ENCODE peak calls at places on chromosomes 12 and 14, in eight cellular contexts. One of them, this sample, is unnamed.
A peak's percentile ranks its signal among the peaks of the same experiment; 100 is the strongest.

GRCh38 chr14:67618617-67619063 is 1.1 kb upstream of the ARG2 start:
- ATAC-seq in upper lobe of left lung: peak; percentile 85
- ATAC-seq in K562: peak; percentile 68
- ATAC-seq in HCT116: no peak
- ATAC-seq in Panc1: peak; percentile 42
- ATAC-seq in GM23338: peak; percentile 10
- ATAC-seq in HepG2: peak; percentile 24
- ATAC-seq in GM12878: peak; percentile 80
- ATAC-seq in this sample: peak; percentile 17

GRCh38 chr12:71846322-71846940 is 6.9 kb downstream of the TBC1D15 start:
- ATAC-seq in upper lobe of left lung: peak; percentile 55
- ATAC-seq in K562: peak; percentile 59
- ATAC-seq in HCT116: peak; percentile 54
- ATAC-seq in Panc1: no peak
- ATAC-seq in GM23338: no peak
- ATAC-seq in HepG2: peak; percentile 52
- ATAC-seq in GM12878: peak; percentile 60
- ATAC-seq in this sample: no peak

GRCh38 chr14:70796551-70796950 is 12.8 kb downstream of the MAP3K9 start:
- ATAC-seq in upper lobe of left lung: no peak
- ATAC-seq in K562: no peak
- ATAC-seq in HCT116: no peak
- ATAC-seq in Panc1: no peak
- ATAC-seq in GM23338: no peak
- ATAC-seq in HepG2: no peak
- ATAC-seq in GM12878: no peak
- ATAC-seq in this sample: no peak

GRCh38 chr12:42473130-42473529 is 116.4 kb downstream of the PRICKLE1 start:
- ATAC-seq in upper lobe of left lung: no peak
- ATAC-seq in K562: no peak
- ATAC-seq in HCT116: no peak
- ATAC-seq in Panc1: no peak
- ATAC-seq in GM23338: no peak
- ATAC-seq in HepG2: no peak
- ATAC-seq in GM12878: no peak
- ATAC-seq in this sample: peak; percentile 66

GRCh38 chr12:11795192-11795909 is 145.9 kb downstream of the ETV6 start:
- ATAC-seq in upper lobe of left lung: peak; percentile 28
- ATAC-seq in K562: peak; percentile 39
- ATAC-seq in HCT116: peak; percentile 67
- ATAC-seq in Panc1: no peak
- ATAC-seq in GM23338: no peak
- ATAC-seq in HepG2: no peak
- ATAC-seq in GM12878: no peak
- ATAC-seq in this sample: no peak

GRCh38 chr12:47894068-47894467 is 10.7 kb downstream of the VDR start:
- ATAC-seq in upper lobe of left lung: no peak
- ATAC-seq in K562: no peak
- ATAC-seq in HCT116: no peak
- ATAC-seq in Panc1: no peak
- ATAC-seq in GM23338: no peak
- ATAC-seq in HepG2: no peak
- ATAC-seq in GM12878: peak; percentile 79
- ATAC-seq in this sample: no peak

GRCh38 chr12:59151243-59151642 is 230.9 kb upstream of the LRIG3 start:
- ATAC-seq in upper lobe of left lung: no peak
- ATAC-seq in K562: no peak
- ATAC-seq in HCT116: no peak
- ATAC-seq in Panc1: no peak
- ATAC-seq in GM23338: no peak
- ATAC-seq in HepG2: no peak
- ATAC-seq in GM12878: no peak
- ATAC-seq in this sample: no peak

GRCh38 chr14:53306926-53307325 is 153.8 kb upstream of the DDHD1 start:
- ATAC-seq in upper lobe of left lung: peak; percentile 77
- ATAC-seq in K562: no peak
- ATAC-seq in HCT116: no peak
- ATAC-seq in Panc1: no peak
- ATAC-seq in GM23338: no peak
- ATAC-seq in HepG2: peak; percentile 58
- ATAC-seq in GM12878: no peak
- ATAC-seq in this sample: no peak

GRCh38 chr12:104420868-104421267 is 35.9 kb upstream of the CHST11 start:
- ATAC-seq in upper lobe of left lung: no peak
- ATAC-seq in K562: no peak
- ATAC-seq in HCT116: no peak
- ATAC-seq in Panc1: no peak
- ATAC-seq in GM23338: no peak
- ATAC-seq in HepG2: no peak
- ATAC-seq in GM12878: no peak
- ATAC-seq in this sample: no peak

GRCh38 chr14:93971635-93972027 is 4.7 kb downstream of the ASB2 start:
- ATAC-seq in upper lobe of left lung: no peak
- ATAC-seq in K562: no peak
- ATAC-seq in HCT116: no peak
- ATAC-seq in Panc1: no peak
- ATAC-seq in GM23338: no peak
- ATAC-seq in HepG2: no peak
- ATAC-seq in GM12878: no peak
- ATAC-seq in this sample: no peak

GRCh38 chr12:79983969-79984629 is 49.2 kb upstream of the PPP1R12A start:
- ATAC-seq in upper lobe of left lung: peak; percentile 89
- ATAC-seq in K562: peak; percentile 43
- ATAC-seq in HCT116: no peak
- ATAC-seq in Panc1: no peak
- ATAC-seq in GM23338: peak; percentile 39
- ATAC-seq in HepG2: no peak
- ATAC-seq in GM12878: no peak
- ATAC-seq in this sample: no peak

DNA sequence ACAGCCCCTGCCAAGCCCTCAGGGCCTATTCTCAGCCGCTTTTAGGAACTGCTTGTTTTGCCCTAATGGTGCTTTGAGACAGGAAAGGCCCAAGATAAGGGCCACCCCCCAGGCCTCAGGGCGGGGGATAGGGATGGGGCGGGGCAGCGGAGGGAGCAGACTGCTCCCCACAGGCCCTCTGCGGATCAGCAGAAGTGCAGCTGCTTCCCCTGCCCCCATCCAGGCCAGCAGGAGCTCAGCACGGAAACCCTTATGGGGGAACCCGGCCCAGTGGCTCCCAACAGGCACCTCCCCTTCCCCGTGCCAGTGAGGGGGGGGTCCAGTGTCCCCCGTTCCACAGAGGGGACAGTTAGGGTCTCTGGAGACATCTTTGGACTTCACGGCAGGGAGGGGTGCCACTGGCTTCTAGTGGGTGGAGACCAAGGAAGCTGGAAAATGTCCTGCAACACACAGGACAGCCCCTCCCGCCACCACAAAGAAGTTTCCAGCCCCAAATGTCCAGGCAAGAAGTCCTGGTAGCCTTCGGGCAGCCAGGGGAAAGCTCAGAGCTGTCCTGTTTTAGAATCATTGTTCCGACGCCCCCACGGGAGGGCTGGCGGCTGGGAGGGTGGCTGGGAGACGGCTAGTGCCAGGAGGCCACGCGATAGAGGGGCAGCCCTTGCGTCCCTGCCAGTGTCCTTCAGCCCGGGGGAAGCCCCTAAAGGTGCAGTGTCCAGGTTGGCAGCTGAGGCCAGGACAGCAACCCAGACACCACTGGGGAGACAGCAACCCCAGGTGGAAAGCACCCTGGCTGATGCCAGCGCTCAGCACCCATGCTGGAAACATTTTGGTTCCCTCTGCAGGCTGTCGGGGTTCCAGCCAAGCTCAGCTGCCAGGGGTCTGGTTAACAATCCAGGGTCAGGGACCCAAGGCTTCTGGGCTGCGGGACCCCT is 10.4 kb upstream of the GPR132 start:
- ATAC-seq in upper lobe of left lung: peak; percentile 81
- ATAC-seq in K562: peak; percentile 99
- ATAC-seq in HCT116: no peak
- ATAC-seq in Panc1: peak; percentile 29
- ATAC-seq in GM23338: peak; percentile 83
- ATAC-seq in HepG2: no peak
- ATAC-seq in GM12878: peak; percentile 88
- ATAC-seq in this sample: peak; percentile 63
- H3K4me1 ChIP-seq in upper lobe of left lung: peaks cover 21% of the 10 kb centered on the region
- H3K4me1 ChIP-seq in K562: peaks cover 7% of the 10 kb centered on the region
- H3K4me1 ChIP-seq in HCT116: no peaks in the 10 kb centered on the region
- H3K4me1 ChIP-seq in Panc1: no peaks in the 10 kb centered on the region
- H3K4me1 ChIP-seq in GM23338: peaks cover 4% of the 10 kb centered on the region
- H3K4me1 ChIP-seq in HepG2: no peaks in the 10 kb centered on the region
- H3K4me1 ChIP-seq in GM12878: peaks cover 33% of the 10 kb centered on the region
- H3K4me1 ChIP-seq in this sample: peaks cover 25% of the 10 kb centered on the region

GRCh38 chr12:124854637-124855184 is 9.0 kb downstream of the SCARB1 start:
- ATAC-seq in upper lobe of left lung: no peak
- ATAC-seq in K562: no peak
- ATAC-seq in HCT116: peak; percentile 21
- ATAC-seq in Panc1: no peak
- ATAC-seq in GM23338: no peak
- ATAC-seq in HepG2: no peak
- ATAC-seq in GM12878: no peak
- ATAC-seq in this sample: no peak

GRCh38 chr12:124852911-124853441 is 10.7 kb downstream of the SCARB1 start:
- ATAC-seq in upper lobe of left lung: peak; percentile 45
- ATAC-seq in K562: no peak
- ATAC-seq in HCT116: no peak
- ATAC-seq in Panc1: no peak
- ATAC-seq in GM23338: no peak
- ATAC-seq in HepG2: no peak
- ATAC-seq in GM12878: no peak
- ATAC-seq in this sample: no peak

GRCh38 chr12:124853781-124854636 is 9.7 kb downstream of the SCARB1 start:
- ATAC-seq in upper lobe of left lung: no peak
- ATAC-seq in K562: no peak
- ATAC-seq in HCT116: no peak
- ATAC-seq in Panc1: no peak
- ATAC-seq in GM23338: no peak
- ATAC-seq in HepG2: peak; percentile 5
- ATAC-seq in GM12878: no peak
- ATAC-seq in this sample: no peak

GRCh38 chr12:124851344-124851743 is 12.3 kb downstream of the SCARB1 start:
- ATAC-seq in upper lobe of left lung: no peak
- ATAC-seq in K562: no peak
- ATAC-seq in HCT116: no peak
- ATAC-seq in Panc1: no peak
- ATAC-seq in GM23338: no peak
- ATAC-seq in HepG2: peak; percentile 38
- ATAC-seq in GM12878: no peak
- ATAC-seq in this sample: no peak

DNA sequence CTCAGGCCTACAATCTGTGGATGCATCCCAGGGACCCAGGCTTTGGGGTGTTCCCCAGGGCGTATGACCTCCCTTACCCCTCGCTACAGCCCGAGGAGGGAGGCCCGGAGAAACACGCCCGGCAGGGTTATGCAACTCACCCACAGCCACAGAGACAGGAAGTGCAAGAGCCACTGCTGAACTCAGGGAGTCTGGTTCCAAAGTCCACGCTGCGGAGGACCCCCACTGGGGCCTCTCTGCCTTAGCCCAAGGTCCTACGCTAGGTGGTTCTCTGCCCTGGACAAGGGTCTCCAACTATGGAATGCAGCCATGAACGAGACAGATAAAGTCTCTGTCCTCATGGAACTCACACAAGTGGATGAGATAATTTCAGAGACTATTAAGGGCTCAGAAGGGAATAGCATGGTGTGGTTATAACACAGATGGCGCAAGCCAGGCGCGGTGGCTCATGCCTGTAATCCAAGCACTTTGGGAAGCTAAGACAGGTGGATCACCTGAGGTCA is 11.3 kb downstream of the SCARB1 start:
- ATAC-seq in upper lobe of left lung: peak; percentile 87
- ATAC-seq in K562: no peak
- ATAC-seq in HCT116: no peak
- ATAC-seq in Panc1: no peak
- ATAC-seq in GM23338: no peak
- ATAC-seq in HepG2: peak; percentile 54
- ATAC-seq in GM12878: peak; percentile 14
- ATAC-seq in this sample: peak; percentile 53
- TF ChIP-seq POLR2AphosphoS5 in upper lobe of left lung: no peak
- TF ChIP-seq POLR2AphosphoS5 in K562: no peak
- TF ChIP-seq POLR2AphosphoS5 in HCT116: no peak
- TF ChIP-seq POLR2AphosphoS5 in Panc1: no peak
- TF ChIP-seq POLR2AphosphoS5 in GM23338: no peak
- TF ChIP-seq POLR2AphosphoS5 in HepG2: no peak
- TF ChIP-seq POLR2AphosphoS5 in GM12878: no peak
- TF ChIP-seq POLR2AphosphoS5 in this sample: no peak

DNA sequence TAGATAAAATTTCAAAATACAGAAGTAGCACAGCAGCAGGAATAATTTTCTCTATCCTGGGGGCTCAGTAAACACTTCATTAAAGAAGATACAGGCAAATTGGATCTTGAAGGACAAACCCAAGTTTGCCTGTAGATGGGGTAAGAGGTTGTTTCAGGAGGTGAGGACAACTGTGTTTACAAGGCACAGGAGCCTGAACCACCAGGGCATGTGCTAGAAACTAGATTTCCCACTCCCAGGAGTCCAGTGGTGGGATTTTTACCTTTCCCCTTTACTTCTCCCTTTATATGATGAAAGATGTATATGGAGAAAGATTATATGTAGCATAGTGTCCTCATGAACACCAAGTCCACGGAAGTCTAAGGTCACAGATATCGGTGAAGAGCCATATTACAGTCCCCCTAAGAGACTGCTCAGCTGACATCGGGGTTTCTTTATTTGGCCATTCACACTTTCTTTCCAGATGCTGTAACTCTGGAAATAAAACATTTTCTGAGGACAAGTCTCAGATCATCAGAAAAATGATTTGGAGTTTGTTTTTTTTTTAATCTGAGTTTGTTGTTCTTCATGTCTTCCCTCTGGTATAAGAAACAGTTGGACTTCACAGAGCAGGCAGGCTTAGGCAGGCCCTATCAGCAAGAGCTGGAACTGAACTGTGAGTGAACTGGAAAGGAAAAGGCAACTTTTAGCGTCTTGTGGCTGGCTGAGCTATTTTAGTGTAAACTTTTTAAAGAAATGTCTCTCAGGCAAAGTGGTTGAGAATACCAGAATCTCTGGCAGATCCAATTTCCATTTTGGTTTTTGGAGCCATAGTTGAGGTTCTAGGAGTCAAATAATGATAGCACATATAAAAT is 8.0 kb upstream of the EVL start:
- ATAC-seq in upper lobe of left lung: peak; percentile 43
- ATAC-seq in K562: peak; percentile 84
- ATAC-seq in HCT116: peak; percentile 76
- ATAC-seq in Panc1: no peak
- ATAC-seq in GM23338: peak; percentile 77
- ATAC-seq in HepG2: no peak
- ATAC-seq in GM12878: peak; percentile 80
- ATAC-seq in this sample: no peak
- H3K4me1 ChIP-seq in upper lobe of left lung: no peaks in the 10 kb centered on the region
- H3K4me1 ChIP-seq in K562: no peaks in the 10 kb centered on the region
- H3K4me1 ChIP-seq in HCT116: no peaks in the 10 kb centered on the region
- H3K4me1 ChIP-seq in Panc1: no peaks in the 10 kb centered on the region
- H3K4me1 ChIP-seq in GM23338: no peaks in the 10 kb centered on the region
- H3K4me1 ChIP-seq in HepG2: no peaks in the 10 kb centered on the region
- H3K4me1 ChIP-seq in GM12878: peaks cover 37% of the 10 kb centered on the region
- H3K4me1 ChIP-seq in this sample: no peaks in the 10 kb centered on the region

DNA sequence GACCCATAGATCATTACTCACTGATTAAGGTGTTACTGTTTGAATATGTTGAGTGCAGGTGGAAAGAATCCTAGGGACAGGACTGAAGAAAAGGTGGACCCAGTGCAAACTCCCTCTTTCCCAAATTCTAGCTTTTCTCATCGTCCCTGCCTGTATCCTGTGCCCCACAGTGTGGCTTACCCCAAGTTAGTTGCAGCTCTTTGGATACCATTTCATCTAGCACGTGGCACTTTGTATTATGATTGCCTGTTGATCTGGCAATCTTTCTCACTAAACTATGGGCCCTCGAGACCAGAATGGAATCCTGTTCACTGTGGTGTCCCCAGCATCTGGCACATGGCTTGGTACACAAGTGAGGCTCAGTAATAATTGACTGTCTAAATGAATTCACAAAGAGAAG is 66.5 kb downstream of the ELK3 start:
- ATAC-seq in upper lobe of left lung: no peak
- ATAC-seq in K562: no peak
- ATAC-seq in HCT116: no peak
- ATAC-seq in Panc1: no peak
- ATAC-seq in GM23338: no peak
- ATAC-seq in HepG2: no peak
- ATAC-seq in GM12878: no peak
- ATAC-seq in this sample: no peak
- TF ChIP-seq POLR2AphosphoS5 in upper lobe of left lung: no peak
- TF ChIP-seq POLR2AphosphoS5 in K562: peak; percentile 19
- TF ChIP-seq POLR2AphosphoS5 in HCT116: no peak
- TF ChIP-seq POLR2AphosphoS5 in Panc1: no peak
- TF ChIP-seq POLR2AphosphoS5 in GM23338: no peak
- TF ChIP-seq POLR2AphosphoS5 in HepG2: no peak
- TF ChIP-seq POLR2AphosphoS5 in GM12878: peak; percentile 56
- TF ChIP-seq POLR2AphosphoS5 in this sample: no peak